ENCODE peak calls at places on chromosomes 2 and 18, in six cellular contexts. R is fibroblast of mammary gland; D is BJ; M is naive thymus-derived CD4-positive, alpha-beta T cell; X is GM23248; B is GM23338. P is an unnamed sample.

GRCh38 chr2:74226648-74227213 is 28.3 kb downstream of the MTHFD2 start:
- DNase-seq in R (no peak), D (no peak), M (no peak), X (peak; percentile 16), B (no peak), P (peak; percentile 21)

GRCh38 chr2:201643216-201643651 is at the start of gene TMEM237:
- DNase-seq in R (no peak), D (no peak), M (peak; percentile 65), X (peak; percentile 80), B (peak; percentile 56), P (no peak)

GRCh38 chr2:127463155-127463991 is 45.1 kb downstream of the PROC start:
- DNase-seq in R (no peak), D (no peak), M (no peak), X (no peak), B (peak; percentile 77), P (no peak)

GRCh38 chr2:176774768-176775453 is 437.7 kb upstream of the HNRNPA3 start:
- DNase-seq in R (peak; percentile 27), D (no peak), M (no peak), X (peak; percentile 30), B (no peak), P (no peak)

GRCh38 chr2:54572262-54572635 is 116.1 kb downstream of the SPTBN1 start:
- DNase-seq in R (peak; percentile 71), D (peak; percentile 77), M (peak; percentile 79), X (peak; percentile 93), B (no peak), P (peak; percentile 85)

GRCh38 chr2:64919261-64919660 is 69.9 kb upstream of the SLC1A4 start:
- DNase-seq in R (no peak), D (no peak), M (peak; percentile 6), X (no peak), B (no peak), P (no peak)

GRCh38 chr2:28627722-28628480 is 123.7 kb upstream of the PPP1CB start:
- DNase-seq in R (peak; percentile 44), D (no peak), M (no peak), X (peak; percentile 27), B (no peak), P (no peak)

GRCh38 chr2:207394812-207395534 is 134.8 kb upstream of the CREB1 start:
- DNase-seq in R (peak; percentile 99), D (peak; percentile 93), M (no peak), X (peak; percentile 95), B (no peak), P (peak; percentile 62)

GRCh38 chr2:28028025-28028424 is 137.5 kb downstream of the BABAM2 start:
- DNase-seq in R (no peak), D (no peak), M (no peak), X (no peak), B (no peak), P (no peak)

DNA sequence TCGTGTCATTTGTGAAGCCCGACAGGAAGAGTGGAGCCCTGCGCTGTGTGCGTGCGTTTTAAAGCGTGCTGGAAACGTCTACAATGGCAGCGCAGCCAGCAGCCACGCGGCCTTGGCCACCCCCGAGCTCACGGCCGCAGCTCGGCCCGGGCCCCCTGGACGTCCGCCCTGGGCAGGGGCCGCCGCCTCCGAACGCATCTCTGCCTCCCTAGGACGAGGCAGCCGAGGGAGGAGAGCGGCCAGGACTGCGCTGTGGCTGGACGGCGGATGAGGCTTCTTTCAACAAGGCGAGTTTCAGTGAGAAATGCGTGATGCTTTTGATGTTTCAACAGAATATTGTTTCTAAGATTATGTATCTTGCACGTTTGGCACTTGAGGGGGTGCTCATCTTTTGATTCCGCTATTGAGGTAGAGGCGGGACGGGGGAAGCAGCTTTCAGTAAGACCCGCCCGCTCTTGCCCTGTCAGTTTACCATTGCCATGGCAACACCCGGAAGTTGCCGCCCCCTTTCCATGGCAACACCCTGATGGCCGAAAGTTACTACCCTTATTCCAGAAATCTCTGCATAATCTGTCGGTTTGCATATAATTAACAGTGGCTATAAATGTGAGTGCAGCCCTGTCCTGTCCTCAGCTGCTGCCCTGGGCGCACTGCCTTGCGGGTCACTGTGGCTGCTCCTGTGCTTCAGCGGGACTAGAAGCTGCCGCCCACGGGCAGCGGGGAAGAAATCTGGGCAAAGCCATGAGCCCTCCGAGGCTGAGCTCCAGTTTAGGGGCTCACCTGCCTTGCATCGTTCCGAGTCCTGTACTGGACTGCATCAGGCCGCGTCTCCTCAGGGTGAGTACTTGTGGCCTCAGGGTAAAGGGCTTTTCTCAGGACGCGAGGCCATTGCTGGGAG is 38.6 kb downstream of the ADNP2 start:
- DNase-seq in R (peak; percentile 71), D (peak; percentile 32), M (peak; percentile 75), X (peak; percentile 84), B (peak; percentile 84), P (peak; percentile 49)
- H3K4me3 ChIP-seq in R (peak overlapping the region; percentile 77), D (peak overlapping the region; percentile 66), M (peak overlapping the region; percentile 55), X (peak overlapping the region; percentile 82), B (peak overlapping the region; percentile 63), P (peak overlapping the region; percentile 81)

GRCh38 chr2:46985512-46985911 is 69.9 kb upstream of the MCFD2 start:
- DNase-seq in R (peak; percentile 54), D (no peak), M (no peak), X (peak; percentile 79), B (no peak), P (no peak)

GRCh38 chr2:46982356-46983064 is 66.9 kb upstream of the MCFD2 start:
- DNase-seq in R (no peak), D (no peak), M (no peak), X (no peak), B (no peak), P (no peak)

GRCh38 chr2:46983065-46983801 is 67.6 kb upstream of the MCFD2 start:
- DNase-seq in R (peak; percentile 74), D (no peak), M (no peak), X (peak; percentile 80), B (no peak), P (no peak)

GRCh38 chr2:46984642-46985476 is 69.3 kb upstream of the MCFD2 start:
- DNase-seq in R (peak; percentile 97), D (peak; percentile 96), M (no peak), X (peak; percentile 98), B (no peak), P (peak; percentile 80)

DNA sequence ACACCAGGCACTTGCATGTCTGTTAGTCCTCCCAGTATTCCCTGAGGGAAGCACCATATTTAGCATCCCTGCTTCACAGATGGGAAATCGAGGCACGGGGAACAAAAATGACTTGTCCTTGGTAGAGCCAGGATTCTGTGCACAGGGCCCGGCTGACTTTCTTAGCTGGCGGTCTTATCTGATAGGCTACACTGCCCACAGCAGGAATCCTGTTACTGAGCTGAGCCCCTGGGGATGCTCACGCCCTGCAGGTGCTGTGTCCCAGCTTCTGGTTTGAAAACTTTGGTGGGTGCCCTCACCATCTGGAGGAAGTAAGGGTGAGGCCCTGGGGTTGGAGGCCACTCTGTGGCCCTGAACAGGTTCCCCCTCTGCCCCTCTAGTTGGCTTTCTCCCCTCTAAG is 68.4 kb upstream of the MCFD2 start:
- DNase-seq in R (no peak), D (no peak), M (no peak), X (no peak), B (no peak), P (no peak)
- H3K4me3 ChIP-seq in R (no peak overlapping the region), D (no peak overlapping the region), M (no peak overlapping the region), X (no peak overlapping the region), B (no peak overlapping the region), P (no peak overlapping the region)

DNA sequence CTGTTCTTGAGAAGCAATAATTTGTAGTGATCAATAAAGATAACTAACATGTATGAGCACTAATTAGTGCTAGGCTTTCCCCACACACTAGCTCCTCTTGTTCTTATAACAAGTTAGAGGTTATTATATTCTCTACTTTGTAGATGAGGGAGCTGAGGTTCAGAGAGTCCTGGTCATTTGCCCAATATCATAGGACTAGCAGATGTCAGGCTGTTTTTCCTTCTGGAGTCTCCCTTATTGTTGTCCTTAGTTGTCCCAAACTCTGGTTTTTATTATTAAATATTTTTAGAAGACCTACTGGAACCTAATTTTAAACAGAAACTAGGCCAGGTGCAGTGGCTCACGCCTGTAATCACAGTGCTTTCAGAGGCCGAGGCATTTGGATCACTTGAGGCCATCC is 16.5 kb upstream of the TTC39C start:
- DNase-seq in R (no peak), D (no peak), M (no peak), X (no peak), B (no peak), P (no peak)
- H3K4me3 ChIP-seq in R (no peak overlapping the region), D (no peak overlapping the region), M (no peak overlapping the region), X (no peak overlapping the region), B (no peak overlapping the region), P (no peak overlapping the region)

GRCh38 chr2:130756041-130756720 is 841 bp downstream of the AMER3 start:
- DNase-seq in R (peak; percentile 1), D (no peak), M (peak; percentile 8), X (peak; percentile 47), B (peak; percentile 75), P (no peak)
- H3K4me3 ChIP-seq in R (no peak overlapping the region), D (no peak overlapping the region), M (no peak overlapping the region), X (no peak overlapping the region), B (peak overlapping the region; percentile 86), P (peak overlapping the region; percentile 39)

DNA sequence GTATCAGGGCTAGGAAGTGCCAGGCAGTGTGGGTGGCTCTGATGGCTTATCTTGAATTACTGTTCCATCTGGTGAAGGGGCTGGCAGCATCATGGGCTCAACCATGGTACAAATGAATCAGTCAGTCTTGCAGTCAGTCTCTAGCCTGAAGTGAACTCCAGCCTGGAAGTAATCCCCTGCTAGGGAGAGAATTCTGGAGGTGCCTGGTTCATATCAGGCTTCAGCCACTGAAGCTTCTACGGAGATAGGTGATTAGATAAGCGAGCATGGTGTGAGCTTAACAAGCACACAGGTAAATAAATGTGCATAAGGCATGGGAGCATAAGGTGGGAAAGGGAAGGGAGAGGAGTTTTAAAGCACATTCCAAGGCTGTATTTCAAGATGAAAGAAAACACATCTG is 541.7 kb downstream of the MBD2 start:
- DNase-seq in R (no peak), D (no peak), M (no peak), X (no peak), B (no peak), P (no peak)
- H3K4me3 ChIP-seq in R (no peak overlapping the region), D (no peak overlapping the region), M (no peak overlapping the region), X (no peak overlapping the region), B (no peak overlapping the region), P (no peak overlapping the region)

GRCh38 chr2:236934166-236934565 is 151.5 kb upstream of the COPS8 start:
- DNase-seq in R (no peak), D (no peak), M (no peak), X (no peak), B (no peak), P (no peak)

GRCh38 chr2:236932711-236933300 is 152.9 kb upstream of the COPS8 start:
- DNase-seq in R (no peak), D (peak; percentile 25), M (no peak), X (no peak), B (no peak), P (no peak)

GRCh38 chr2:236933351-236933750 is 152.3 kb upstream of the COPS8 start:
- DNase-seq in R (no peak), D (no peak), M (no peak), X (no peak), B (no peak), P (no peak)

GRCh38 chr2:236928353-236929153 is 157.1 kb upstream of the COPS8 start:
- DNase-seq in R (no peak), D (no peak), M (no peak), X (peak; percentile 42), B (no peak), P (no peak)
- H3K4me3 ChIP-seq in R (no peak overlapping the region), D (no peak overlapping the region), M (peak overlapping the region; percentile 35), X (peak overlapping the region; percentile 68), B (no peak overlapping the region), P (no peak overlapping the region)

GRCh38 chr2:178863856-178864620 is 56.8 kb upstream of the TTN start:
- DNase-seq in R (peak; percentile 58), D (no peak), M (no peak), X (peak; percentile 85), B (peak; percentile 53), P (no peak)
- H3K4me3 ChIP-seq in R (no peak overlapping the region), D (no peak overlapping the region), M (no peak overlapping the region), X (peak overlapping the region; percentile 49), B (no peak overlapping the region), P (no peak overlapping the region)

P was measured in retinal pigment epithelial cell.